ENCODE peak calls at places on chromosomes 13 and 19, in nine cellular contexts. O, W, C, U, T, Z, Q, J and D are unnamed samples.

GRCh38 chr19:28067882-28068281 is 1145.1 kb downstream of the UQCRFS1 start:
- DNase-seq in O (no peak), W (no peak), C (no peak), U (no peak), T (no peak), Z (no peak), Q (no peak), J (peak; percentile 92), D (no peak)

GRCh38 chr19:658059-658839 is 4.8 kb downstream of the RNF126 start:
- DNase-seq in O (no peak), W (no peak), C (no peak), U (no peak), T (no peak), Z (no peak), Q (no peak), J (no peak), D (peak; percentile 17)

GRCh38 chr19:1066748-1067340 is at the start of gene ARHGAP45:
- DNase-seq in O (no peak), W (peak; percentile 91), C (peak; percentile 45), U (peak; percentile 47), T (peak; percentile 70), Z (no peak), Q (peak; percentile 43), J (peak; percentile 88), D (no peak)

GRCh38 chr13:37475151-37475550 is 123.4 kb downstream of the POSTN start:
- DNase-seq in O (no peak), W (no peak), C (no peak), U (no peak), T (no peak), Z (no peak), Q (no peak), J (no peak), D (no peak)

GRCh38 chr13:108807841-108808240 is 178.4 kb downstream of the MYO16 start:
- DNase-seq in O (no peak), W (no peak), C (no peak), U (no peak), T (no peak), Z (no peak), Q (no peak), J (no peak), D (no peak)

GRCh38 chr19:6674868-6675305 is 4.9 kb upstream of the TNFSF14 start:
- DNase-seq in O (peak; percentile 77), W (peak; percentile 90), C (no peak), U (peak; percentile 80), T (peak; percentile 88), Z (no peak), Q (peak; percentile 49), J (peak; percentile 93), D (no peak)

GRCh38 chr13:113982296-113982661 is 8.4 kb upstream of the C13orf46 start:
- DNase-seq in O (no peak), W (no peak), C (no peak), U (no peak), T (no peak), Z (no peak), Q (peak; percentile 7), J (no peak), D (no peak)

GRCh38 chr19:35045667-35046300 is 4.3 kb downstream of the HPN start:
- DNase-seq in O (no peak), W (peak; percentile 65), C (peak; percentile 39), U (peak; percentile 8), T (no peak), Z (no peak), Q (no peak), J (peak; percentile 67), D (no peak)

GRCh38 chr19:44725684-44726083 is 22.8 kb upstream of the BCL3 start:
- DNase-seq in O (no peak), W (no peak), C (no peak), U (no peak), T (no peak), Z (no peak), Q (no peak), J (no peak), D (no peak)

GRCh38 chr13:76600086-76600485 is 286.1 kb downstream of the KCTD12 start:
- DNase-seq in O (no peak), W (no peak), C (peak; percentile 1), U (no peak), T (no peak), Z (no peak), Q (no peak), J (no peak), D (no peak)

GRCh38 chr19:47152205-47152604 is 21.6 kb downstream of the SAE1 start:
- DNase-seq in O (no peak), W (no peak), C (peak; percentile 43), U (no peak), T (no peak), Z (no peak), Q (no peak), J (no peak), D (no peak)

GRCh38 chr19:1671716-1672037 is 19.3 kb upstream of the TCF3 start:
- DNase-seq in O (no peak), W (no peak), C (peak; percentile 27), U (no peak), T (no peak), Z (no peak), Q (no peak), J (no peak), D (no peak)

GRCh38 chr13:105202384-105202783 is 1333.1 kb downstream of the EFNB2 start:
- DNase-seq in O (no peak), W (no peak), C (peak; percentile 34), U (peak; percentile 4), T (no peak), Z (no peak), Q (no peak), J (peak; percentile 35), D (no peak)

GRCh38 chr19:19553670-19554069 is 15.6 kb downstream of the CILP2 start:
- DNase-seq in O (no peak), W (no peak), C (no peak), U (no peak), T (no peak), Z (no peak), Q (no peak), J (no peak), D (no peak)

GRCh38 chr13:60335531-60335930 is 61.5 kb upstream of the TDRD3 start:
- DNase-seq in O (no peak), W (no peak), C (peak; percentile 10), U (no peak), T (no peak), Z (no peak), Q (no peak), J (no peak), D (no peak)

GRCh38 chr19:1387684-1388636 is 4.3 kb downstream of the NDUFS7 start:
- DNase-seq in O (no peak), W (no peak), C (no peak), U (no peak), T (no peak), Z (no peak), Q (no peak), J (no peak), D (no peak)

GRCh38 chr13:79128158-79128557 is 277.9 kb downstream of the RBM26 start:
- DNase-seq in O (no peak), W (no peak), C (no peak), U (no peak), T (no peak), Z (no peak), Q (no peak), J (peak; percentile 32), D (no peak)

GRCh38 chr13:73223372-73223781 is 164.6 kb downstream of the KLF5 start:
- DNase-seq in O (no peak), W (peak; percentile 61), C (no peak), U (no peak), T (no peak), Z (no peak), Q (no peak), J (peak; percentile 84), D (no peak)

GRCh38 chr19:44741841-44742352 is 6.6 kb upstream of the BCL3 start:
- DNase-seq in O (peak; percentile 98), W (no peak), C (peak; percentile 96), U (peak; percentile 48), T (no peak), Z (peak; percentile 98), Q (peak; percentile 98), J (no peak), D (peak; percentile 86)

GRCh38 chr19:18392417-18392816 is 5.0 kb downstream of the LRRC25 start:
- DNase-seq in O (peak; percentile 73), W (no peak), C (no peak), U (no peak), T (no peak), Z (no peak), Q (no peak), J (no peak), D (no peak)

GRCh38 chr19:899363-900301 is 6.3 kb downstream of the RNU6-9 start:
- DNase-seq in O (no peak), W (no peak), C (no peak), U (no peak), T (no peak), Z (no peak), Q (peak; percentile 13), J (no peak), D (no peak)

GRCh38 chr19:10612515-10613119 is 12.7 kb upstream of the SLC44A2 start:
- DNase-seq in O (peak; percentile 77), W (no peak), C (no peak), U (no peak), T (no peak), Z (no peak), Q (peak; percentile 76), J (no peak), D (peak; percentile 46)

GRCh38 chr13:30235206-30235605 is 72.1 kb downstream of the KATNAL1 start:
- DNase-seq in O (no peak), W (no peak), C (no peak), U (no peak), T (no peak), Z (no peak), Q (no peak), J (peak; percentile 25), D (no peak)

GRCh38 chr13:85142351-85142750 is 656.9 kb downstream of the SLITRK6 start:
- DNase-seq in O (no peak), W (no peak), C (no peak), U (no peak), T (no peak), Z (no peak), Q (no peak), J (no peak), D (no peak)

GRCh38 chr13:109408596-109409382 is 377.6 kb downstream of the IRS2 start:
- DNase-seq in O (no peak), W (no peak), C (no peak), U (no peak), T (no peak), Z (no peak), Q (no peak), J (no peak), D (no peak)

GRCh38 chr19:42284066-42284501 is 15.0 kb downstream of the CIC start:
- DNase-seq in O (peak; percentile 74), W (peak; percentile 88), C (peak; percentile 94), U (peak; percentile 34), T (peak; percentile 69), Z (no peak), Q (peak; percentile 86), J (peak; percentile 91), D (peak; percentile 85)

GRCh38 chr19:47445937-47446402 is 25.7 kb downstream of the SLC8A2 start:
- DNase-seq in O (no peak), W (no peak), C (peak; percentile 86), U (no peak), T (peak; percentile 86), Z (no peak), Q (peak; percentile 40), J (peak; percentile 24), D (no peak)

GRCh38 chr19:38741670-38742069 is 2.6 kb downstream of the CAPN12 start:
- DNase-seq in O (no peak), W (no peak), C (no peak), U (no peak), T (no peak), Z (no peak), Q (no peak), J (no peak), D (no peak)

GRCh38 chr13:112730157-112730671 is 40.4 kb downstream of the ATP11A start:
- DNase-seq in O (no peak), W (no peak), C (no peak), U (no peak), T (no peak), Z (no peak), Q (peak; percentile 43), J (no peak), D (no peak)

GRCh38 chr13:28505543-28506135 is 10.7 kb upstream of the FLT1 start:
- DNase-seq in O (no peak), W (no peak), C (no peak), U (peak; percentile 65), T (no peak), Z (no peak), Q (no peak), J (no peak), D (no peak)

GRCh38 chr19:38384209-38385027 is 3.4 kb downstream of the GGN start:
- DNase-seq in O (no peak), W (no peak), C (peak; percentile 62), U (no peak), T (no peak), Z (no peak), Q (no peak), J (no peak), D (no peak)